ENCODE peak calls at places on chromosomes 4 and X, in eight cellular contexts. One of them, this sample, is unnamed.

GRCh38 chrX:21408324-21408723 is 34.1 kb downstream of the CNKSR2 start:
- DNase-seq in IMR-90: no peak
- DNase-seq in GM12892: no peak
- DNase-seq in esophagus muscularis mucosa: no peak
- DNase-seq in heart left ventricle: no peak
- DNase-seq in endothelial cell of umbilical vein: no peak
- DNase-seq in Peyer's patch: no peak
- DNase-seq in lower leg skin: no peak
- DNase-seq in this sample: no peak

GRCh38 chrX:15674514-15674898 is 9.9 kb upstream of the CLTRN start:
- DNase-seq in IMR-90: peak
- DNase-seq in GM12892: no peak
- DNase-seq in esophagus muscularis mucosa: peak
- DNase-seq in heart left ventricle: peak
- DNase-seq in endothelial cell of umbilical vein: no peak
- DNase-seq in Peyer's patch: peak
- DNase-seq in lower leg skin: peak
- DNase-seq in this sample: no peak

GRCh38 chr4:31259119-31259518 is 539.0 kb downstream of the PCDH7 start:
- DNase-seq in IMR-90: no peak
- DNase-seq in GM12892: no peak
- DNase-seq in esophagus muscularis mucosa: no peak
- DNase-seq in heart left ventricle: no peak
- DNase-seq in endothelial cell of umbilical vein: no peak
- DNase-seq in Peyer's patch: no peak
- DNase-seq in lower leg skin: no peak
- DNase-seq in this sample: no peak

GRCh38 chrX:147958316-147958715 is 22.8 kb upstream of the FMR1NB start:
- DNase-seq in IMR-90: peak
- DNase-seq in GM12892: no peak
- DNase-seq in esophagus muscularis mucosa: no peak
- DNase-seq in heart left ventricle: no peak
- DNase-seq in endothelial cell of umbilical vein: no peak
- DNase-seq in Peyer's patch: no peak
- DNase-seq in lower leg skin: no peak
- DNase-seq in this sample: no peak

GRCh38 chrX:29090811-29091210 is 503.6 kb downstream of the IL1RAPL1 start:
- DNase-seq in IMR-90: peak
- DNase-seq in GM12892: no peak
- DNase-seq in esophagus muscularis mucosa: no peak
- DNase-seq in heart left ventricle: peak
- DNase-seq in endothelial cell of umbilical vein: peak
- DNase-seq in Peyer's patch: no peak
- DNase-seq in lower leg skin: no peak
- DNase-seq in this sample: no peak

GRCh38 chr4:26525136-26525535 is 34.9 kb upstream of the CCKAR start:
- DNase-seq in IMR-90: peak
- DNase-seq in GM12892: no peak
- DNase-seq in esophagus muscularis mucosa: peak
- DNase-seq in heart left ventricle: no peak
- DNase-seq in endothelial cell of umbilical vein: no peak
- DNase-seq in Peyer's patch: no peak
- DNase-seq in lower leg skin: no peak
- DNase-seq in this sample: no peak

GRCh38 chr4:37246891-37247290 is 2.3 kb downstream of the NWD2 start:
- DNase-seq in IMR-90: no peak
- DNase-seq in GM12892: no peak
- DNase-seq in esophagus muscularis mucosa: no peak
- DNase-seq in heart left ventricle: no peak
- DNase-seq in endothelial cell of umbilical vein: no peak
- DNase-seq in Peyer's patch: no peak
- DNase-seq in lower leg skin: no peak
- DNase-seq in this sample: no peak

GRCh38 chr4:95839891-95840290 is at the start of gene PDHA2:
- DNase-seq in IMR-90: no peak
- DNase-seq in GM12892: no peak
- DNase-seq in esophagus muscularis mucosa: no peak
- DNase-seq in heart left ventricle: no peak
- DNase-seq in endothelial cell of umbilical vein: no peak
- DNase-seq in Peyer's patch: no peak
- DNase-seq in lower leg skin: no peak
- DNase-seq in this sample: no peak

GRCh38 chr4:74671074-74671698 is 123.1 kb downstream of the BTC start:
- DNase-seq in IMR-90: peak
- DNase-seq in GM12892: no peak
- DNase-seq in esophagus muscularis mucosa: no peak
- DNase-seq in heart left ventricle: no peak
- DNase-seq in endothelial cell of umbilical vein: peak
- DNase-seq in Peyer's patch: peak
- DNase-seq in lower leg skin: no peak
- DNase-seq in this sample: peak

GRCh38 chr4:94262163-94263016 is 54.7 kb downstream of the SMARCAD1 start:
- DNase-seq in IMR-90: no peak
- DNase-seq in GM12892: no peak
- DNase-seq in esophagus muscularis mucosa: no peak
- DNase-seq in heart left ventricle: no peak
- DNase-seq in endothelial cell of umbilical vein: peak
- DNase-seq in Peyer's patch: no peak
- DNase-seq in lower leg skin: no peak
- DNase-seq in this sample: no peak

GRCh38 chr4:186826866-186827541 is 103.3 kb upstream of the FAT1 start:
- DNase-seq in IMR-90: peak
- DNase-seq in GM12892: no peak
- DNase-seq in esophagus muscularis mucosa: no peak
- DNase-seq in heart left ventricle: no peak
- DNase-seq in endothelial cell of umbilical vein: no peak
- DNase-seq in Peyer's patch: no peak
- DNase-seq in lower leg skin: no peak
- DNase-seq in this sample: no peak

GRCh38 chr4:56941403-56941802 is 33.7 kb downstream of the REST start:
- DNase-seq in IMR-90: no peak
- DNase-seq in GM12892: no peak
- DNase-seq in esophagus muscularis mucosa: no peak
- DNase-seq in heart left ventricle: no peak
- DNase-seq in endothelial cell of umbilical vein: no peak
- DNase-seq in Peyer's patch: no peak
- DNase-seq in lower leg skin: no peak
- DNase-seq in this sample: no peak

DNA sequence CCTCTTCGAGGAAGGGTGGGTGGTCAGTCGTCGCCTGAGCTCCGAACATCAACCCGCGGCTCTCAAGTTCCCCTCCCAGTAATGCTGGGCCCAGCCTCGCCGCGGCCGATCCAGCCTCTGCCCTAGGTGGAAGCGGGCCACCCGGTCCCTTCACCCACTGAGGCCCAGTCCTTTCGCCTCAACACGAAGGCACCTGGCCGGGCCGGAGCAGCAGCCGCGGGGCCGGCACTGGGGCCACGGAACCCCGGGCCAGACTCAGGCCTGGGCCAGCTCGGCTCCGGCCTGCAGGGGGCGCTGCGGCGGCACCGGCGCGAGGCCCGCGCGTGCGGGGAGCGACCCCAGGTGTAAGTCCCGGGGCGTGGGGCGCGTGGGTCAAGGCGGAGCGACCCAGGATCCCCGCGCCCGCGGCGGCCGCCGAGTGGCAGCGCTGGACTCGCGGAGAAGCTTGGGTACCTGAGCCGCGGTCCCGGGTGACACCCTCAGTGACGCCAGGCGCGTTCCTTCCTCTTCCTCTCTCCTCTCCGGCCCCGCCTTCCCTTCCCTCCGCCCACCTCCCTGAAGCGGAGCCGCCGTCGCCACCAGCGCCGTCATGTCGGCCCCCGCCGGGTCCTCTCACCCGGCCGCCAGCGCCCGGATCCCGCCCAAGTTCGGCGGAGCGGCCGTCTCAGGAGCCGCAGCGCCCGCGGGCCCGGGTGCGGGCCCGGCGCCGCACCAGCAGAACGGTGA is at the start of gene SEC24B:
- DNase-seq in IMR-90: peak
- DNase-seq in GM12892: peak
- DNase-seq in esophagus muscularis mucosa: peak
- DNase-seq in heart left ventricle: peak
- DNase-seq in endothelial cell of umbilical vein: peak
- DNase-seq in Peyer's patch: peak
- DNase-seq in lower leg skin: peak
- DNase-seq in this sample: peak
- TF ChIP-seq POLR2A in IMR-90: peak
- TF ChIP-seq POLR2A in GM12892: peak
- TF ChIP-seq POLR2A in esophagus muscularis mucosa: no peak
- TF ChIP-seq POLR2A in heart left ventricle: no peak
- TF ChIP-seq POLR2A in endothelial cell of umbilical vein: peak
- TF ChIP-seq POLR2A in Peyer's patch: peak
- TF ChIP-seq POLR2A in lower leg skin: no peak
- TF ChIP-seq POLR2A in this sample: peak

GRCh38 chr4:139082750-139083532 is 67.4 kb downstream of the NOCT start:
- DNase-seq in IMR-90: peak
- DNase-seq in GM12892: peak
- DNase-seq in esophagus muscularis mucosa: peak
- DNase-seq in heart left ventricle: peak
- DNase-seq in endothelial cell of umbilical vein: peak
- DNase-seq in Peyer's patch: peak
- DNase-seq in lower leg skin: peak
- DNase-seq in this sample: peak
- TF ChIP-seq POLR2A in IMR-90: no peak
- TF ChIP-seq POLR2A in GM12892: peak
- TF ChIP-seq POLR2A in esophagus muscularis mucosa: no peak
- TF ChIP-seq POLR2A in heart left ventricle: no peak
- TF ChIP-seq POLR2A in endothelial cell of umbilical vein: no peak
- TF ChIP-seq POLR2A in Peyer's patch: no peak
- TF ChIP-seq POLR2A in lower leg skin: no peak
- TF ChIP-seq POLR2A in this sample: peak

GRCh38 chrX:154530286-154530685 is 14.3 kb upstream of the FAM3A start:
- DNase-seq in IMR-90: no peak
- DNase-seq in GM12892: no peak
- DNase-seq in esophagus muscularis mucosa: no peak
- DNase-seq in heart left ventricle: no peak
- DNase-seq in endothelial cell of umbilical vein: no peak
- DNase-seq in Peyer's patch: no peak
- DNase-seq in lower leg skin: no peak
- DNase-seq in this sample: no peak

GRCh38 chrX:154531626-154532025 is 15.0 kb downstream of the G6PD start:
- DNase-seq in IMR-90: peak
- DNase-seq in GM12892: no peak
- DNase-seq in esophagus muscularis mucosa: no peak
- DNase-seq in heart left ventricle: no peak
- DNase-seq in endothelial cell of umbilical vein: no peak
- DNase-seq in Peyer's patch: no peak
- DNase-seq in lower leg skin: no peak
- DNase-seq in this sample: no peak

GRCh38 chrX:154529206-154529612 is 13.2 kb upstream of the FAM3A start:
- DNase-seq in IMR-90: peak
- DNase-seq in GM12892: no peak
- DNase-seq in esophagus muscularis mucosa: no peak
- DNase-seq in heart left ventricle: no peak
- DNase-seq in endothelial cell of umbilical vein: no peak
- DNase-seq in Peyer's patch: no peak
- DNase-seq in lower leg skin: no peak
- DNase-seq in this sample: no peak

GRCh38 chrX:154525606-154526490 is 9.8 kb upstream of the FAM3A start:
- DNase-seq in IMR-90: no peak
- DNase-seq in GM12892: no peak
- DNase-seq in esophagus muscularis mucosa: no peak
- DNase-seq in heart left ventricle: no peak
- DNase-seq in endothelial cell of umbilical vein: no peak
- DNase-seq in Peyer's patch: no peak
- DNase-seq in lower leg skin: no peak
- DNase-seq in this sample: no peak

DNA sequence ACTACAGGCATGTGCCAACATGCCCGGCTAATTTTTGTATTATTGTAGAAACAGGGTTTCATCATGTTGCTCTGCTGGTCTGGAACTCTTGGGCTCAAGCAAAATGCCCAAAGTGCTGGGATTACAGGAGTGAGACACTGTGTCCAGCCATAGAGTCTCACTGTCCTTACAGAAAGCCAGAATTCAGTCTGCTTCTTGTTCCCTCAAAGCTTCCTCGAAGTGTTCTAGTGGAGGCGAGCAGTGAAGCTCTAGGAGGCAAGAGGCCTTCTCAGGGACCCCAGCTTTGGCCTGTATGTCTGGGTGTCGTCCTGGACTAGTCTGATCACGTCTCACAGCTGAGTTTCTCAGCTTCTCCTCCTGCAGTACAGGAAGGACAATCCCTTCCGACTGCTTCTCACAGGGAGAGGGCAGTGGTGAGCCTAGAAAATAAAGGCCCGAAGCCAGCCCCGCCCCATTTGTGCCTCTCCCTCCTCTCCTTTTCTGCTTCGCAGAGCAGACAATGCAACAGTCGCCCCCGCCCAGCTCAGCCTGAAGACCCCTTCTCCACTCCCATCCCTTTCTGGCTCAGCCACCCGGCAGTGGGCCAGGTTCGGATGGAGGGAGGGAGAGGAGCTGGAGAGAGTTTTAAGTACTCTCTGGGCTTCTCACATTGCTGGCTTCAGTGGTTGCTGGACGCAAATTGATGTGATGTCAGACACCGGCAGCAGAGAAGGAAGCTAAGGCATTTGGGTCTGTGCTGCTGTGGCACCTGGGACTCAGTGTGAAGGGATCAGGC is 11.1 kb upstream of the FAM3A start:
- DNase-seq in IMR-90: peak
- DNase-seq in GM12892: peak
- DNase-seq in esophagus muscularis mucosa: no peak
- DNase-seq in heart left ventricle: peak
- DNase-seq in endothelial cell of umbilical vein: peak
- DNase-seq in Peyer's patch: peak
- DNase-seq in lower leg skin: peak
- DNase-seq in this sample: peak
- TF ChIP-seq POLR2A in IMR-90: no peak
- TF ChIP-seq POLR2A in GM12892: peak
- TF ChIP-seq POLR2A in esophagus muscularis mucosa: no peak
- TF ChIP-seq POLR2A in heart left ventricle: no peak
- TF ChIP-seq POLR2A in endothelial cell of umbilical vein: no peak
- TF ChIP-seq POLR2A in Peyer's patch: no peak
- TF ChIP-seq POLR2A in lower leg skin: no peak
- TF ChIP-seq POLR2A in this sample: peak

GRCh38 chrX:136198678-136199243 is 51.4 kb downstream of the FHL1 start:
- DNase-seq in IMR-90: no peak
- DNase-seq in GM12892: no peak
- DNase-seq in esophagus muscularis mucosa: no peak
- DNase-seq in heart left ventricle: no peak
- DNase-seq in endothelial cell of umbilical vein: no peak
- DNase-seq in Peyer's patch: no peak
- DNase-seq in lower leg skin: no peak
- DNase-seq in this sample: no peak

GRCh38 chrX:136195247-136195646 is 47.9 kb downstream of the FHL1 start:
- DNase-seq in IMR-90: no peak
- DNase-seq in GM12892: no peak
- DNase-seq in esophagus muscularis mucosa: no peak
- DNase-seq in heart left ventricle: no peak
- DNase-seq in endothelial cell of umbilical vein: peak
- DNase-seq in Peyer's patch: no peak
- DNase-seq in lower leg skin: no peak
- DNase-seq in this sample: no peak

GRCh38 chrX:136198010-136198409 is 50.7 kb downstream of the FHL1 start:
- DNase-seq in IMR-90: no peak
- DNase-seq in GM12892: no peak
- DNase-seq in esophagus muscularis mucosa: no peak
- DNase-seq in heart left ventricle: no peak
- DNase-seq in endothelial cell of umbilical vein: no peak
- DNase-seq in Peyer's patch: no peak
- DNase-seq in lower leg skin: no peak
- DNase-seq in this sample: no peak

GRCh38 chrX:136194546-136194945 is 47.2 kb downstream of the FHL1 start:
- DNase-seq in IMR-90: no peak
- DNase-seq in GM12892: no peak
- DNase-seq in esophagus muscularis mucosa: no peak
- DNase-seq in heart left ventricle: no peak
- DNase-seq in endothelial cell of umbilical vein: no peak
- DNase-seq in Peyer's patch: no peak
- DNase-seq in lower leg skin: no peak
- DNase-seq in this sample: no peak

GRCh38 chrX:136196691-136197155 is 49.4 kb downstream of the FHL1 start:
- DNase-seq in IMR-90: no peak
- DNase-seq in GM12892: no peak
- DNase-seq in esophagus muscularis mucosa: no peak
- DNase-seq in heart left ventricle: no peak
- DNase-seq in endothelial cell of umbilical vein: no peak
- DNase-seq in Peyer's patch: no peak
- DNase-seq in lower leg skin: no peak
- DNase-seq in this sample: no peak
- TF ChIP-seq POLR2A in IMR-90: no peak
- TF ChIP-seq POLR2A in GM12892: no peak
- TF ChIP-seq POLR2A in esophagus muscularis mucosa: peak
- TF ChIP-seq POLR2A in heart left ventricle: no peak
- TF ChIP-seq POLR2A in endothelial cell of umbilical vein: no peak
- TF ChIP-seq POLR2A in Peyer's patch: no peak
- TF ChIP-seq POLR2A in lower leg skin: no peak
- TF ChIP-seq POLR2A in this sample: no peak